ENCODE peak calls at places on chromosomes 11 and 22, in seven cellular contexts. I is GM23248; V is GOT3; E is RWPE1; G is NCI-H1694 treated with DMSO at 0.1 percent for 48 hours; X is stimulated activated CD8-positive, alpha-beta memory T cell treated with anti-CD3 and anti-CD28 coated beads, Interleukin-15, amount 100 ng/mL, for 4 hours; A is OCI-M1. N is an unnamed sample.

GRCh38 chr11:3207530-3208189 is 11.0 kb downstream of the MRGPRG start:
- DNase-seq in G (no peak), A (no peak), V (no peak), E (no peak), X (no peak), I (no peak), N (no peak)

GRCh38 chr11:19121646-19122045 is 4.7 kb downstream of the ZDHHC13 start:
- DNase-seq in V (no peak), X (no peak), I (peak), A (peak), E (no peak), G (no peak), N (no peak)

GRCh38 chr22:37817705-37818311 is 5.4 kb upstream of the GALR3 start:
- DNase-seq in V (peak), G (peak), I (peak), A (peak), E (peak), X (peak), N (peak)

GRCh38 chr22:32617271-32617670 is 142.7 kb downstream of the FBXO7 start:
- DNase-seq in I (peak), A (no peak), G (no peak), E (no peak), X (no peak), V (no peak), N (no peak)

GRCh38 chr11:70498976-70499801 is 100.9 kb downstream of the CTTN start:
- DNase-seq in A (no peak), E (no peak), V (no peak), I (no peak), G (no peak), X (no peak), N (no peak)

GRCh38 chr11:121741954-121742361 is 289.2 kb upstream of the SORL1-AS1 start:
- DNase-seq in V (no peak), I (peak), E (no peak), G (no peak), A (no peak), X (no peak), N (peak)

GRCh38 chr11:63764712-63765631 is 3.6 kb downstream of the ZFTA start:
- DNase-seq in X (no peak), I (no peak), A (no peak), V (no peak), G (no peak), E (no peak), N (no peak)

GRCh38 chr22:48494256-48494967 is 1333.3 kb downstream of the BRD1 start:
- DNase-seq in I (peak), X (no peak), A (no peak), V (no peak), G (no peak), E (no peak), N (no peak)

GRCh38 chr11:128688896-128689546 is 4.9 kb upstream of the FLI1 start:
- DNase-seq in G (no peak), I (no peak), V (no peak), A (no peak), E (no peak), X (no peak), N (no peak)

GRCh38 chr22:31098633-31099110 is 8.7 kb downstream of the SELENOM start:
- DNase-seq in A (no peak), E (no peak), G (no peak), X (no peak), V (no peak), I (peak), N (no peak)